ENCODE peak calls at places on chromosomes 5 and 9, in eight cellular contexts. Z, S, J, O, P, M, X and B are unnamed samples.

GRCh38 chr5:154221371-154221896 is 30.9 kb downstream of the GALNT10 start:
- DNase-seq in P (no peak), X (peak), J (peak), S (no peak), M (no peak), Z (peak), O (no peak), B (peak)

GRCh38 chr5:132677191-132677590 is 3.4 kb downstream of the IL4 start:
- DNase-seq in M (no peak), O (no peak), Z (no peak), P (no peak), J (no peak), X (no peak), S (no peak), B (peak)

GRCh38 chr5:87359106-87359505 is 53.6 kb downstream of the CCNH start:
- DNase-seq in P (no peak), M (no peak), X (no peak), S (no peak), J (no peak), O (no peak), Z (no peak), B (no peak)

GRCh38 chr5:1359031-1359645 is 14.2 kb upstream of the CLPTM1L start:
- DNase-seq in Z (no peak), S (no peak), X (no peak), P (no peak), J (no peak), O (no peak), M (no peak), B (no peak)

GRCh38 chr5:135329101-135329912 is 69.7 kb downstream of the MACROH2A1 start:
- DNase-seq in O (no peak), M (no peak), J (no peak), S (no peak), P (no peak), Z (no peak), X (no peak), B (no peak)

GRCh38 chr9:109035684-109036423 is 22.6 kb upstream of the CTNNAL1 start:
- DNase-seq in M (no peak), X (no peak), J (no peak), Z (no peak), S (no peak), O (no peak), P (no peak), B (peak)

GRCh38 chr5:142587354-142587965 is 98.4 kb downstream of the FGF1 start:
- DNase-seq in Z (no peak), O (no peak), S (peak), J (peak), M (no peak), P (no peak), X (no peak), B (peak)

GRCh38 chr5:10913846-10914245 is 152.8 kb upstream of the DAP start:
- DNase-seq in S (no peak), P (no peak), X (no peak), J (no peak), M (no peak), Z (no peak), O (no peak), B (peak)

GRCh38 chr9:37971691-37972090 is 67.8 kb upstream of the SLC25A51 start:
- DNase-seq in J (no peak), M (no peak), X (no peak), S (no peak), O (no peak), P (no peak), Z (no peak), B (no peak)

GRCh38 chr5:84450617-84451414 is 66.1 kb upstream of the EDIL3 start:
- DNase-seq in O (no peak), X (no peak), P (no peak), M (no peak), S (no peak), Z (no peak), J (no peak), B (no peak)

GRCh38 chr5:172098883-172099282 is 89.1 kb downstream of the STK10 start:
- DNase-seq in P (no peak), Z (no peak), X (no peak), O (no peak), S (no peak), M (no peak), J (no peak), B (no peak)

GRCh38 chr9:99272866-99273265 is 50.8 kb downstream of the SEC61B start:
- DNase-seq in Z (no peak), J (no peak), S (no peak), O (no peak), P (no peak), M (no peak), X (no peak), B (no peak)

GRCh38 chr5:169088032-169088726 is 212.8 kb downstream of the SLIT3 start:
- DNase-seq in X (no peak), S (no peak), O (no peak), Z (no peak), P (no peak), J (no peak), M (no peak), B (no peak)

GRCh38 chr5:122726990-122727616 is 47.8 kb upstream of the SNX2 start:
- DNase-seq in P (no peak), O (no peak), Z (no peak), S (no peak), M (no peak), J (no peak), X (no peak), B (peak)

GRCh38 chr9:19481971-19482404 is 73.2 kb downstream of the ACER2 start:
- DNase-seq in P (no peak), M (no peak), X (no peak), S (no peak), Z (no peak), J (no peak), O (no peak), B (no peak)

GRCh38 chr9:95778957-95779356 is 96.5 kb upstream of the ERCC6L2 start:
- DNase-seq in M (no peak), Z (no peak), O (no peak), P (no peak), S (no peak), J (no peak), X (no peak), B (peak)

GRCh38 chr5:112655513-112655912 is 82.2 kb upstream of the APC start:
- DNase-seq in O (no peak), J (no peak), M (no peak), X (no peak), S (no peak), P (no peak), Z (no peak), B (no peak)

GRCh38 chr9:37840560-37841194 is 40.1 kb downstream of the DCAF10 start:
- DNase-seq in P (no peak), Z (no peak), M (no peak), O (no peak), S (no peak), J (peak), X (peak), B (peak)